ENCODE peak calls at places on chromosome 18, in four cellular contexts. One of them, this sample, is unnamed. For H3K4me1, the result is how much of the 10 kb centered on the place peaks cover.

GRCh38 chr18:24669502-24669901 is 209.1 kb downstream of the HRH4 start:
- DNase-seq in colonic mucosa: no peak
- DNase-seq in Peyer's patch: no peak
- DNase-seq in lower lobe of right lung: no peak
- DNase-seq in this sample: no peak

GRCh38 chr18:26405190-26405781 is 143.1 kb downstream of the KCTD1 start:
- DNase-seq in colonic mucosa: no peak
- DNase-seq in lower lobe of right lung: no peak
- DNase-seq in Peyer's patch: no peak
- DNase-seq in this sample: no peak

GRCh38 chr18:72223733-72224132 is 320.4 kb downstream of the CBLN2 start:
- DNase-seq in lower lobe of right lung: no peak
- DNase-seq in Peyer's patch: no peak
- DNase-seq in colonic mucosa: no peak
- DNase-seq in this sample: no peak

GRCh38 chr18:26458526-26459232 is 89.7 kb downstream of the KCTD1 start:
- DNase-seq in Peyer's patch: no peak
- DNase-seq in lower lobe of right lung: no peak
- DNase-seq in colonic mucosa: no peak
- DNase-seq in this sample: no peak

GRCh38 chr18:55877321-55877720 is 289.3 kb upstream of the TCF4 start:
- DNase-seq in lower lobe of right lung: no peak
- DNase-seq in Peyer's patch: no peak
- DNase-seq in colonic mucosa: no peak
- DNase-seq in this sample: no peak

GRCh38 chr18:66344227-66344626 is 259.7 kb downstream of the CDH19 start:
- DNase-seq in lower lobe of right lung: no peak
- DNase-seq in Peyer's patch: no peak
- DNase-seq in colonic mucosa: no peak
- DNase-seq in this sample: no peak

GRCh38 chr18:25261768-25262167 is 90.2 kb downstream of the ZNF521 start:
- DNase-seq in Peyer's patch: no peak
- DNase-seq in lower lobe of right lung: no peak
- DNase-seq in colonic mucosa: no peak
- DNase-seq in this sample: no peak

GRCh38 chr18:36212301-36212977 is 25.1 kb downstream of the MOCOS start:
- DNase-seq in Peyer's patch: no peak
- DNase-seq in lower lobe of right lung: no peak
- DNase-seq in colonic mucosa: no peak
- DNase-seq in this sample: peak

GRCh38 chr18:79554945-79555645 is 124.5 kb upstream of the CTDP1 start:
- DNase-seq in lower lobe of right lung: no peak
- DNase-seq in colonic mucosa: no peak
- DNase-seq in Peyer's patch: no peak
- DNase-seq in this sample: no peak

GRCh38 chr18:78849458-78849857 is 130.2 kb upstream of the SALL3 start:
- DNase-seq in Peyer's patch: no peak
- DNase-seq in lower lobe of right lung: no peak
- DNase-seq in colonic mucosa: no peak
- DNase-seq in this sample: no peak

GRCh38 chr18:26614374-26614773 is 66.0 kb upstream of the KCTD1 start:
- DNase-seq in Peyer's patch: no peak
- DNase-seq in colonic mucosa: no peak
- DNase-seq in lower lobe of right lung: no peak
- DNase-seq in this sample: no peak

GRCh38 chr18:37160038-37160745 is 331.3 kb downstream of the KIAA1328 start:
- DNase-seq in lower lobe of right lung: no peak
- DNase-seq in Peyer's patch: no peak
- DNase-seq in colonic mucosa: no peak
- DNase-seq in this sample: no peak

GRCh38 chr18:75109001-75109400 is 99.9 kb downstream of the PTGR3 start:
- DNase-seq in lower lobe of right lung: no peak
- DNase-seq in Peyer's patch: no peak
- DNase-seq in colonic mucosa: no peak
- DNase-seq in this sample: no peak

GRCh38 chr18:63603772-63604171 is 16.6 kb downstream of the SERPINB13 start:
- DNase-seq in colonic mucosa: no peak
- DNase-seq in lower lobe of right lung: no peak
- DNase-seq in Peyer's patch: no peak
- DNase-seq in this sample: no peak

GRCh38 chr18:45837283-45838070 is 12.0 kb downstream of the SIGLEC15 start:
- DNase-seq in lower lobe of right lung: peak
- DNase-seq in colonic mucosa: peak
- DNase-seq in Peyer's patch: no peak
- DNase-seq in this sample: peak

GRCh38 chr18:48949606-48950535 is 894 bp downstream of the SMAD7 start:
- DNase-seq in Peyer's patch: no peak
- DNase-seq in lower lobe of right lung: peak
- DNase-seq in colonic mucosa: peak
- DNase-seq in this sample: peak

GRCh38 chr18:35040988-35041751 is at the start of gene MAPRE2:
- DNase-seq in lower lobe of right lung: peak
- DNase-seq in Peyer's patch: peak
- DNase-seq in colonic mucosa: peak
- DNase-seq in this sample: peak

GRCh38 chr18:35756506-35757117 is 175.1 kb downstream of the GALNT1 start:
- DNase-seq in Peyer's patch: peak
- DNase-seq in colonic mucosa: peak
- DNase-seq in lower lobe of right lung: no peak
- DNase-seq in this sample: no peak

GRCh38 chr18:47115205-47115604 is 35.1 kb downstream of the HDHD2 start:
- DNase-seq in colonic mucosa: no peak
- DNase-seq in lower lobe of right lung: no peak
- DNase-seq in Peyer's patch: no peak
- DNase-seq in this sample: no peak

GRCh38 chr18:8116346-8117007 is 492.8 kb upstream of the RAB12 start:
- DNase-seq in Peyer's patch: no peak
- DNase-seq in lower lobe of right lung: no peak
- DNase-seq in colonic mucosa: no peak
- DNase-seq in this sample: no peak

GRCh38 chr18:8117008-8117376 is 492.2 kb upstream of the RAB12 start:
- DNase-seq in lower lobe of right lung: no peak
- DNase-seq in colonic mucosa: no peak
- DNase-seq in Peyer's patch: no peak
- DNase-seq in this sample: no peak

GRCh38 chr18:8124232-8125146 is 484.7 kb upstream of the RAB12 start:
- DNase-seq in Peyer's patch: no peak
- DNase-seq in colonic mucosa: no peak
- DNase-seq in lower lobe of right lung: no peak
- DNase-seq in this sample: no peak

GRCh38 chr18:8121091-8121490 is 488.1 kb upstream of the RAB12 start:
- DNase-seq in colonic mucosa: no peak
- DNase-seq in lower lobe of right lung: no peak
- DNase-seq in Peyer's patch: no peak
- DNase-seq in this sample: no peak

DNA sequence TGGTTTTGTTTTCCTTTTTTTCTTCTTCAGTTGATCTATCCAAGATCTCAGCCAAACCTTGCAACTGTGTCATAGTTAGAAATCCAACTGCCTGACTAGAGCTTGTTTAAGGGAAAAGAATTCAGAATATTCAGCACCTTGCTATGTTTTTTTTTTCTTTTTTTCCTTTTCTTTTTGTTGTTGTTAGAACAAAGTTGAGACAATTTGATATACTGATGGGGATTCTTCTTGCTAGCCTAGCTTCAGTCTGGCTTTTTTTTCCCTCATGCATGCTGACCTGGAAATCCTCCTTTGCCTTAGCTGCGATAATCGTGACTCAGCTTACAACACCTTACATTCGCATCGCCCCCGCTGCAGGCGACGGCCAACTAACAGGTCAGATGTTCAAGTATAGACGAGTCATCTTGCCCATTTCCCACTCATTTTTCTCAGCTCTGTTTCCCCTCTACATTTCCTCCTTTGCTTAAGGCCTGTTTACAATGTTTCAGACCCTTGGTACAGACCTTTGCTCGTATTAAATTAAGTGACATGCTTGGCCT is 487.2 kb upstream of the RAB12 start:
- DNase-seq in colonic mucosa: no peak
- DNase-seq in Peyer's patch: no peak
- DNase-seq in lower lobe of right lung: no peak
- DNase-seq in this sample: no peak
- H3K4me1 ChIP-seq in colonic mucosa: under half
- H3K4me1 ChIP-seq in Peyer's patch: under half
- H3K4me1 ChIP-seq in lower lobe of right lung: under half
- H3K4me1 ChIP-seq in this sample: under half

DNA sequence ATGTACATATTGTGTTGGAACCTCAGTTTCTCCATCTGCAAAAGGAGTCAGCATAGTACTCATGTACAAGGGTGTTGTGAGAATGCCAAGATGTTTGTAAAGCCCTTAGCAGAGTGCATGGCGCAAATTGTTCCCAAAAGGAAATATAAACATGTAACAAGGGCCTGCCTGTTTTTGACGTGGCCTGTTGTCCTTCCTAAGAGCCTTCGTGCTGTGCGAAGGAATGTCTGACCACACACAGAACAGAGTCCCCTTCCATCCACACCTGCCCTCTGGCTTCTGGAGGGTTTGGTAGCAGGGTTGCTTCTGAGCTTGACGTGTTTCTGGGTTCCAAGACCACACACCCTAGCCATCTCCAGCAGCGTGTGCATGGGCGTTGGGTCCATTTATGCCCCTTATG is 34.9 kb downstream of the CABLES1 start:
- DNase-seq in lower lobe of right lung: no peak
- DNase-seq in colonic mucosa: no peak
- DNase-seq in Peyer's patch: no peak
- DNase-seq in this sample: peak
- TF ChIP-seq CTCF in lower lobe of right lung: no peak
- TF ChIP-seq CTCF in colonic mucosa: no peak
- TF ChIP-seq CTCF in Peyer's patch: no peak
- TF ChIP-seq CTCF in this sample: no peak

GRCh38 chr18:12857991-12858544 is 26.0 kb downstream of the PTPN2 start:
- DNase-seq in Peyer's patch: no peak
- DNase-seq in colonic mucosa: no peak
- DNase-seq in lower lobe of right lung: no peak
- DNase-seq in this sample: no peak

GRCh38 chr18:12855886-12856285 is 28.2 kb downstream of the PTPN2 start:
- DNase-seq in Peyer's patch: no peak
- DNase-seq in lower lobe of right lung: no peak
- DNase-seq in colonic mucosa: no peak
- DNase-seq in this sample: no peak

GRCh38 chr18:12860530-12860929 is 23.5 kb downstream of the PTPN2 start:
- DNase-seq in colonic mucosa: no peak
- DNase-seq in Peyer's patch: no peak
- DNase-seq in lower lobe of right lung: no peak
- DNase-seq in this sample: no peak

GRCh38 chr18:12858961-12859360 is 25.1 kb downstream of the PTPN2 start:
- DNase-seq in lower lobe of right lung: no peak
- DNase-seq in Peyer's patch: no peak
- DNase-seq in colonic mucosa: no peak
- DNase-seq in this sample: no peak

GRCh38 chr18:12857215-12857924 is 26.7 kb downstream of the PTPN2 start:
- DNase-seq in colonic mucosa: no peak
- DNase-seq in Peyer's patch: no peak
- DNase-seq in lower lobe of right lung: no peak
- DNase-seq in this sample: no peak
- H3K4me1 ChIP-seq in colonic mucosa: under half
- H3K4me1 ChIP-seq in Peyer's patch: under half
- H3K4me1 ChIP-seq in lower lobe of right lung: under half
- H3K4me1 ChIP-seq in this sample: under half

GRCh38 chr18:32576296-32576916 is 105.7 kb upstream of the GAREM1 start:
- DNase-seq in Peyer's patch: no peak
- DNase-seq in lower lobe of right lung: no peak
- DNase-seq in colonic mucosa: no peak
- DNase-seq in this sample: no peak

GRCh38 chr18:32582455-32582854 is 111.8 kb upstream of the GAREM1 start:
- DNase-seq in colonic mucosa: no peak
- DNase-seq in Peyer's patch: no peak
- DNase-seq in lower lobe of right lung: no peak
- DNase-seq in this sample: no peak

DNA sequence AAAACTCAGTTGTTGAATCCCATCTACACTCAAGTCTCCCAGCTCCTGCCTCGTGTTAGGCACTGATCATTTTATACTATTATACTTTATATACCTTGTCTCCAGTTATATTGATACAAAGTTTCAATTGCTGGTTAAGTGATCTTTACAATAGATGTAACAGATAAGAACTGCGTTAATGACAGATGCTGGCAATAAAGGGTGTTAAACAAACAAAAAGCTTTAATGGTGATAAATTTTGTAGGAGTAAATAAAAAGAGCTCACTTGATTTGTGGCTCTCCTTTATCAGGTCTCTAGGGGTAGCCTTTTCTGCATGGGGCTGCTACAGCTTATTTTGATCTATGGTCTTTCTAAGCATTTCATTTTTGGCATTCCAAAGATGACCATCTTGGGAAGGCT is 106.9 kb upstream of the GAREM1 start:
- DNase-seq in Peyer's patch: no peak
- DNase-seq in lower lobe of right lung: no peak
- DNase-seq in colonic mucosa: no peak
- DNase-seq in this sample: no peak
- TF ChIP-seq CTCF in Peyer's patch: no peak
- TF ChIP-seq CTCF in lower lobe of right lung: no peak
- TF ChIP-seq CTCF in colonic mucosa: no peak
- TF ChIP-seq CTCF in this sample: no peak

GRCh38 chr18:6313427-6313826 is 101.3 kb downstream of the L3MBTL4 start:
- DNase-seq in lower lobe of right lung: no peak
- DNase-seq in Peyer's patch: no peak
- DNase-seq in colonic mucosa: no peak
- DNase-seq in this sample: no peak
- H3K4me1 ChIP-seq in lower lobe of right lung: under half
- H3K4me1 ChIP-seq in Peyer's patch: under half
- H3K4me1 ChIP-seq in colonic mucosa: under half
- H3K4me1 ChIP-seq in this sample: under half

GRCh38 chr18:60070631-60071030 is 170.8 kb downstream of the PMAIP1 start:
- DNase-seq in colonic mucosa: no peak
- DNase-seq in lower lobe of right lung: no peak
- DNase-seq in Peyer's patch: no peak
- DNase-seq in this sample: no peak

DNA sequence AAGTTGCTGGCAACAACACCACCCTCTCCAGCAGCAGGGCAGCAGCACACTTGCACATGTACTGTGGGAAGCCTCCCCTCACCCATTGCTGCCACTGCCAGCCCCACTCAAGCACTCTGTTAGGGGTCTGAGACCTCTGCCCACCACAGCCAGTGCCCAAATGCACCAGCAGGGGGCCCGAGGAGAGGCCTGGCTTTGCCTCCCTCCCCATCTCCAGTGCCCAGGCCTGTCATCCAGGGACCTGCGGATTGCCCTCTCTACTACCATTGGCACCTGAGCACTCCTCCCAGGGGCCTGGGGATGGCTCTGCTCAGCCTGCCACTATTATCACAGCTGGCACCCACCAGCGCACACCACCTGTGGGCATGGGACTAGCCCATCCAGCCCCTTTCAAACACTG is 175.7 kb downstream of the PMAIP1 start:
- DNase-seq in lower lobe of right lung: no peak
- DNase-seq in colonic mucosa: no peak
- DNase-seq in Peyer's patch: no peak
- DNase-seq in this sample: no peak
- TF ChIP-seq CTCF in lower lobe of right lung: no peak
- TF ChIP-seq CTCF in colonic mucosa: no peak
- TF ChIP-seq CTCF in Peyer's patch: no peak
- TF ChIP-seq CTCF in this sample: no peak

GRCh38 chr18:58102875-58103274 is 58.8 kb downstream of the NEDD4L start:
- DNase-seq in Peyer's patch: no peak
- DNase-seq in colonic mucosa: no peak
- DNase-seq in lower lobe of right lung: no peak
- DNase-seq in this sample: no peak
- H3K4me1 ChIP-seq in Peyer's patch: under half
- H3K4me1 ChIP-seq in colonic mucosa: under half
- H3K4me1 ChIP-seq in lower lobe of right lung: under half
- H3K4me1 ChIP-seq in this sample: under half